ENCODE peak calls at places on chromosomes 12 and 14, in nine cellular contexts. One of them, this sample, is unnamed.

GRCh38 chr12:33759279-33759678 is 263.0 kb upstream of the ALG10 start:
- DNase-seq in neuronal stem cell: no peak
- DNase-seq in pancreas: no peak
- DNase-seq in CD8-positive, alpha-beta memory T cell: no peak
- DNase-seq in OCI-LY7: no peak
- DNase-seq in A549: no peak
- DNase-seq in GM23338: no peak
- DNase-seq in foreskin keratinocyte: no peak
- DNase-seq in breast epithelium: no peak
- DNase-seq in this sample: no peak

GRCh38 chr12:3252416-3252815 is 175.2 kb downstream of the TSPAN9 start:
- DNase-seq in neuronal stem cell: no peak
- DNase-seq in pancreas: no peak
- DNase-seq in CD8-positive, alpha-beta memory T cell: no peak
- DNase-seq in OCI-LY7: no peak
- DNase-seq in A549: no peak
- DNase-seq in GM23338: no peak
- DNase-seq in foreskin keratinocyte: no peak
- DNase-seq in breast epithelium: peak; percentile 62
- DNase-seq in this sample: no peak

GRCh38 chr12:80598004-80598606 is 109.3 kb upstream of the MYF6 start:
- DNase-seq in neuronal stem cell: no peak
- DNase-seq in pancreas: no peak
- DNase-seq in CD8-positive, alpha-beta memory T cell: no peak
- DNase-seq in OCI-LY7: peak; percentile 53
- DNase-seq in A549: no peak
- DNase-seq in GM23338: peak; percentile 59
- DNase-seq in foreskin keratinocyte: peak; percentile 50
- DNase-seq in breast epithelium: no peak
- DNase-seq in this sample: no peak

GRCh38 chr12:1279050-1279449 is 288.0 kb downstream of the ERC1 start:
- DNase-seq in neuronal stem cell: no peak
- DNase-seq in pancreas: no peak
- DNase-seq in CD8-positive, alpha-beta memory T cell: no peak
- DNase-seq in OCI-LY7: no peak
- DNase-seq in A549: no peak
- DNase-seq in GM23338: no peak
- DNase-seq in foreskin keratinocyte: no peak
- DNase-seq in breast epithelium: no peak
- DNase-seq in this sample: no peak

GRCh38 chr14:87805315-87805723 is 187.7 kb downstream of the GALC start:
- DNase-seq in neuronal stem cell: no peak
- DNase-seq in pancreas: peak; percentile 52
- DNase-seq in CD8-positive, alpha-beta memory T cell: no peak
- DNase-seq in OCI-LY7: peak; percentile 33
- DNase-seq in A549: peak; percentile 16
- DNase-seq in GM23338: peak; percentile 76
- DNase-seq in foreskin keratinocyte: peak; percentile 30
- DNase-seq in breast epithelium: no peak
- DNase-seq in this sample: peak; percentile 55

GRCh38 chr12:113271853-113272561 is 50.7 kb downstream of the TPCN1 start:
- DNase-seq in neuronal stem cell: no peak
- DNase-seq in pancreas: peak; percentile 82
- DNase-seq in CD8-positive, alpha-beta memory T cell: peak; percentile 8
- DNase-seq in OCI-LY7: no peak
- DNase-seq in A549: no peak
- DNase-seq in GM23338: peak; percentile 24
- DNase-seq in foreskin keratinocyte: peak; percentile 32
- DNase-seq in breast epithelium: peak; percentile 74
- DNase-seq in this sample: no peak

GRCh38 chr12:21111733-21112132 is 19.3 kb upstream of the SLCO1B1 start:
- DNase-seq in neuronal stem cell: no peak
- DNase-seq in pancreas: no peak
- DNase-seq in CD8-positive, alpha-beta memory T cell: no peak
- DNase-seq in OCI-LY7: no peak
- DNase-seq in A549: no peak
- DNase-seq in GM23338: no peak
- DNase-seq in foreskin keratinocyte: no peak
- DNase-seq in breast epithelium: no peak
- DNase-seq in this sample: no peak

GRCh38 chr14:31834616-31835015 is 242.5 kb upstream of the ARHGAP5 start:
- DNase-seq in neuronal stem cell: no peak
- DNase-seq in pancreas: no peak
- DNase-seq in CD8-positive, alpha-beta memory T cell: no peak
- DNase-seq in OCI-LY7: no peak
- DNase-seq in A549: no peak
- DNase-seq in GM23338: no peak
- DNase-seq in foreskin keratinocyte: no peak
- DNase-seq in breast epithelium: no peak
- DNase-seq in this sample: no peak

GRCh38 chr14:21539154-21539940 is 13.2 kb upstream of the SALL2 start:
- DNase-seq in neuronal stem cell: peak; percentile 90
- DNase-seq in pancreas: no peak
- DNase-seq in CD8-positive, alpha-beta memory T cell: no peak
- DNase-seq in OCI-LY7: no peak
- DNase-seq in A549: no peak
- DNase-seq in GM23338: peak; percentile 44
- DNase-seq in foreskin keratinocyte: no peak
- DNase-seq in breast epithelium: no peak
- DNase-seq in this sample: no peak

GRCh38 chr12:25323774-25324086 is 73.0 kb upstream of the KRAS start:
- DNase-seq in neuronal stem cell: no peak
- DNase-seq in pancreas: no peak
- DNase-seq in CD8-positive, alpha-beta memory T cell: no peak
- DNase-seq in OCI-LY7: peak; percentile 46
- DNase-seq in A549: no peak
- DNase-seq in GM23338: no peak
- DNase-seq in foreskin keratinocyte: no peak
- DNase-seq in breast epithelium: no peak
- DNase-seq in this sample: no peak

GRCh38 chr12:25322351-25322750 is 71.6 kb upstream of the KRAS start:
- DNase-seq in neuronal stem cell: no peak
- DNase-seq in pancreas: no peak
- DNase-seq in CD8-positive, alpha-beta memory T cell: no peak
- DNase-seq in OCI-LY7: peak; percentile 29
- DNase-seq in A549: no peak
- DNase-seq in GM23338: no peak
- DNase-seq in foreskin keratinocyte: no peak
- DNase-seq in breast epithelium: no peak
- DNase-seq in this sample: no peak

GRCh38 chr12:25324861-25325260 is 74.1 kb upstream of the KRAS start:
- DNase-seq in neuronal stem cell: no peak
- DNase-seq in pancreas: no peak
- DNase-seq in CD8-positive, alpha-beta memory T cell: no peak
- DNase-seq in OCI-LY7: no peak
- DNase-seq in A549: no peak
- DNase-seq in GM23338: no peak
- DNase-seq in foreskin keratinocyte: no peak
- DNase-seq in breast epithelium: no peak
- DNase-seq in this sample: no peak

GRCh38 chr12:25321772-25322171 is 71.0 kb upstream of the KRAS start:
- DNase-seq in neuronal stem cell: no peak
- DNase-seq in pancreas: no peak
- DNase-seq in CD8-positive, alpha-beta memory T cell: no peak
- DNase-seq in OCI-LY7: no peak
- DNase-seq in A549: no peak
- DNase-seq in GM23338: no peak
- DNase-seq in foreskin keratinocyte: no peak
- DNase-seq in breast epithelium: no peak
- DNase-seq in this sample: no peak

GRCh38 chr12:25322918-25323773 is 72.4 kb upstream of the KRAS start:
- DNase-seq in neuronal stem cell: no peak
- DNase-seq in pancreas: no peak
- DNase-seq in CD8-positive, alpha-beta memory T cell: no peak
- DNase-seq in OCI-LY7: no peak
- DNase-seq in A549: no peak
- DNase-seq in GM23338: no peak
- DNase-seq in foreskin keratinocyte: no peak
- DNase-seq in breast epithelium: no peak
- DNase-seq in this sample: no peak
- H3K27ac ChIP-seq in neuronal stem cell: no peak overlapping the region
- H3K27ac ChIP-seq in pancreas: no peak overlapping the region
- H3K27ac ChIP-seq in CD8-positive, alpha-beta memory T cell: peak overlapping the region; percentile 5
- H3K27ac ChIP-seq in OCI-LY7: peak overlapping the region; percentile 32
- H3K27ac ChIP-seq in A549: no peak overlapping the region
- H3K27ac ChIP-seq in GM23338: no peak overlapping the region
- H3K27ac ChIP-seq in foreskin keratinocyte: no peak overlapping the region
- H3K27ac ChIP-seq in breast epithelium: no peak overlapping the region
- H3K27ac ChIP-seq in this sample: no peak overlapping the region

DNA sequence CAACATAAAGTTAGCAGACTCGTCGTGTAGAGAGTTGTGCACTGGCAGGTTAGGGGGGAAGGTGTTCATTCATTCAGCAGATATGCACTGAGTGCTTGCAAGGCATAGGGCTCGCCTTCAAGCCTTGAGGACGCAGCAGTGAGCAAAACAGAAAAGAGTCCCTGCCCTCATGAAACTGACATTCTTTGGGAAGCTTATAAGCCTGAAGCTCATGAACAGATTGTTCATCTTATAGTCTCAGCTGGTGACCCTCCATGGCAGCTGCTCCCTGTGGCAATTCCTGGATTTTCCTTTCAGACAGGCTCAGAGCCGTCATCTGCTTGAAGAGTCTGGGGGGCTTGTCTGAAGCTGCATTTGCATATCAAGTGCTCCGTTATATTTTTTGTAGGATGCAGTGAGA is 148.4 kb downstream of the PRKCH start:
- DNase-seq in neuronal stem cell: no peak
- DNase-seq in pancreas: no peak
- DNase-seq in CD8-positive, alpha-beta memory T cell: no peak
- DNase-seq in OCI-LY7: no peak
- DNase-seq in A549: no peak
- DNase-seq in GM23338: no peak
- DNase-seq in foreskin keratinocyte: no peak
- DNase-seq in breast epithelium: no peak
- DNase-seq in this sample: no peak
- H3K4me1 ChIP-seq in neuronal stem cell: peaks cover 17% of the 10 kb centered on the region
- H3K4me1 ChIP-seq in pancreas: no peaks in the 10 kb centered on the region
- H3K4me1 ChIP-seq in CD8-positive, alpha-beta memory T cell: peaks cover 75% of the 10 kb centered on the region
- H3K4me1 ChIP-seq in OCI-LY7: peaks cover 52% of the 10 kb centered on the region
- H3K4me1 ChIP-seq in A549: peaks cover 70% of the 10 kb centered on the region
- H3K4me1 ChIP-seq in GM23338: peaks cover 61% of the 10 kb centered on the region
- H3K4me1 ChIP-seq in foreskin keratinocyte: peaks cover 32% of the 10 kb centered on the region
- H3K4me1 ChIP-seq in breast epithelium: no peaks in the 10 kb centered on the region
- H3K4me1 ChIP-seq in this sample: peaks cover 12% of the 10 kb centered on the region

GRCh38 chr14:89418452-89418851 is 1.4 kb upstream of the FOXN3 start:
- DNase-seq in neuronal stem cell: no peak
- DNase-seq in pancreas: no peak
- DNase-seq in CD8-positive, alpha-beta memory T cell: no peak
- DNase-seq in OCI-LY7: no peak
- DNase-seq in A549: no peak
- DNase-seq in GM23338: no peak
- DNase-seq in foreskin keratinocyte: no peak
- DNase-seq in breast epithelium: no peak
- DNase-seq in this sample: no peak

GRCh38 chr14:89417111-89417468 is at the start of gene FOXN3:
- DNase-seq in neuronal stem cell: peak; percentile 86
- DNase-seq in pancreas: peak; percentile 93
- DNase-seq in CD8-positive, alpha-beta memory T cell: peak; percentile 93
- DNase-seq in OCI-LY7: peak; percentile 91
- DNase-seq in A549: peak; percentile 80
- DNase-seq in GM23338: peak; percentile 91
- DNase-seq in foreskin keratinocyte: peak; percentile 57
- DNase-seq in breast epithelium: peak; percentile 90
- DNase-seq in this sample: no peak

GRCh38 chr14:89418976-89419375 is 1.9 kb upstream of the FOXN3 start:
- DNase-seq in neuronal stem cell: no peak
- DNase-seq in pancreas: no peak
- DNase-seq in CD8-positive, alpha-beta memory T cell: no peak
- DNase-seq in OCI-LY7: no peak
- DNase-seq in A549: no peak
- DNase-seq in GM23338: no peak
- DNase-seq in foreskin keratinocyte: no peak
- DNase-seq in breast epithelium: no peak
- DNase-seq in this sample: no peak

GRCh38 chr14:89416002-89416995 is 734 bp downstream of the FOXN3 start:
- DNase-seq in neuronal stem cell: peak; percentile 96
- DNase-seq in pancreas: peak; percentile 96
- DNase-seq in CD8-positive, alpha-beta memory T cell: peak; percentile 100
- DNase-seq in OCI-LY7: peak; percentile 96
- DNase-seq in A549: peak; percentile 99
- DNase-seq in GM23338: peak; percentile 97
- DNase-seq in foreskin keratinocyte: peak; percentile 91
- DNase-seq in breast epithelium: peak; percentile 98
- DNase-seq in this sample: peak; percentile 87

DNA sequence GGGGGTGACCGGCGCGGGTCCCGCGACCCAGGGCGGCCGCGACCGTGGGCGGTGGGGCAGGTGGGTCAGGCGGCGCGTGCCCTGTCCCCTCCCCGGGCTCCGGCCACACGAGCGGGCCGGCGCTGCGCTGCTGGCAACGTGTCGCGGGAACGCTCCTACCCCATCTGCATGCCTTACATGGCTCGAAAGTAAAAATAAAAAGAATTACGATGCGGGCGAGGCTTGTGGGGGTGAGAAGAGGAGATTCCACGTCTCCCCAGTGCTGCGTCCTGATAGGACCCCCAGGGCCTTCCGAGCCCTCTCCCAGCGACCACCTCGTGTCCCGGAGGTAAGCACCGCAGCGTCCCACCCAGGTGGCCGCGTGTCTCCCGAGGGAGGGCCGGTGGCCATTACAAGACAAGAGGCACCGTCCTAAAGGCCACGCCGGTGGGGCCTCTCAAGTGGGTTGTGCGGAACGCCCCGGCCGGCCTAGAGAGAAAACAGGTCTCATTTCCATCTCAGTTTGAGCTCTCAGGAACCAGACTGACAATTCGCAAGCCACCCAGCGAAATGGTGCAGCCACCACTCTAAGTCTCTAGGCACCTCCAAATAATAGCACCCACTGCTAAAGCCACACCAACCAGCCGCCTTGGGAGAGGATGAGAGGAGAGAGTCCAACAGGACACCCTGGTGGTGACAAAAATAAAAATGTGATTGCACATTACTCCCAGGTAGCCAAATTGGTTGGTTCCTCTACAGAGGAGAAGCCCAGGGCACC is 614 bp upstream of the FOXN3 start:
- DNase-seq in neuronal stem cell: peak; percentile 42
- DNase-seq in pancreas: peak; percentile 64
- DNase-seq in CD8-positive, alpha-beta memory T cell: peak; percentile 76
- DNase-seq in OCI-LY7: peak; percentile 86
- DNase-seq in A549: peak; percentile 61
- DNase-seq in GM23338: peak; percentile 64
- DNase-seq in foreskin keratinocyte: no peak
- DNase-seq in breast epithelium: peak; percentile 58
- DNase-seq in this sample: no peak
- H3K27ac ChIP-seq in neuronal stem cell: no peak overlapping the region
- H3K27ac ChIP-seq in pancreas: peak overlapping the region; percentile 84
- H3K27ac ChIP-seq in CD8-positive, alpha-beta memory T cell: peak overlapping the region; percentile 65
- H3K27ac ChIP-seq in OCI-LY7: peak overlapping the region; percentile 64
- H3K27ac ChIP-seq in A549: peak overlapping the region; percentile 96
- H3K27ac ChIP-seq in GM23338: peak overlapping the region; percentile 94
- H3K27ac ChIP-seq in foreskin keratinocyte: peak overlapping the region; percentile 64
- H3K27ac ChIP-seq in breast epithelium: peak overlapping the region; percentile 92
- H3K27ac ChIP-seq in this sample: no peak overlapping the region

DNA sequence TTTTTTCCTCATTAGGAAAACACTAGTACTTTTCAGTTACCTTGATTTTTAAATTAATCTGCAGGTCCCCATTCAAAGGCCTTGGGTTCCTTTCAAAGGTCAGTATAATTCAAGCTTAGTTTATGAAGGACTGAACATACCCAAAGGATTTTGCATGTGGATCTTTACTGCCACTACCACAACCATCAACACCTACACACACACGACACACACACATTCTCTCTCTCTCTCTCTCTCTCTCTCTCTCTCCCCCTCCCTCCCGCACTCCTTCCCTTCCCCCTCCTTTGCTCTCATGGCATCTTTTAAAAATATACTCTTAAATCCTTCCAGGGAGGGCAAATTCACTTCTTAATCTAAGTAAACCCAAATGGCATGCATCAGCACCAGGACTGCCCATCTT is 28.8 kb downstream of the HIF1A start:
- DNase-seq in neuronal stem cell: no peak
- DNase-seq in pancreas: no peak
- DNase-seq in CD8-positive, alpha-beta memory T cell: no peak
- DNase-seq in OCI-LY7: no peak
- DNase-seq in A549: no peak
- DNase-seq in GM23338: no peak
- DNase-seq in foreskin keratinocyte: no peak
- DNase-seq in breast epithelium: no peak
- DNase-seq in this sample: no peak
- H3K4me1 ChIP-seq in neuronal stem cell: no peaks in the 10 kb centered on the region
- H3K4me1 ChIP-seq in pancreas: no peaks in the 10 kb centered on the region
- H3K4me1 ChIP-seq in CD8-positive, alpha-beta memory T cell: peaks cover 17% of the 10 kb centered on the region
- H3K4me1 ChIP-seq in OCI-LY7: peaks cover 36% of the 10 kb centered on the region
- H3K4me1 ChIP-seq in A549: peaks cover 94% of the 10 kb centered on the region
- H3K4me1 ChIP-seq in GM23338: peaks cover 15% of the 10 kb centered on the region
- H3K4me1 ChIP-seq in foreskin keratinocyte: no peaks in the 10 kb centered on the region
- H3K4me1 ChIP-seq in breast epithelium: no peaks in the 10 kb centered on the region
- H3K4me1 ChIP-seq in this sample: no peaks in the 10 kb centered on the region